ENCODE peak calls at places on chromosomes 6 and 20, in seven cellular contexts. C is AML-193, J is pancreas, Q is NT2/D1, T is anterior cingulate cortex, X is HFFc6, N is endothelial cell. K is an unnamed sample.
A peak's percentile ranks its signal among the peaks of the same experiment; 100 is the strongest.

GRCh38 chr6:146785001-146785585 is 186.3 kb downstream of the ADGB start:
- DNase-seq in C (peak; percentile 83), T (no peak), N (peak; percentile 31), Q (peak; percentile 23), J (no peak), X (peak; percentile 10), K (peak; percentile 59)

GRCh38 chr20:10430000-10430466 is 4.0 kb downstream of the MKKS start:
- DNase-seq in N (no peak), C (no peak), T (no peak), Q (no peak), J (no peak), X (no peak), K (no peak)

GRCh38 chr6:17865243-17865642 is 122.2 kb downstream of the KIF13A start:
- DNase-seq in C (no peak), Q (no peak), J (no peak), T (no peak), X (no peak), N (no peak), K (no peak)

GRCh38 chr20:5522422-5522821 is 205.7 kb upstream of the PROKR2 start:
- DNase-seq in X (no peak), Q (no peak), J (no peak), N (no peak), C (no peak), T (no peak), K (no peak)

GRCh38 chr6:129732542-129732941 is 22.6 kb upstream of the ARHGAP18 start:
- DNase-seq in J (no peak), X (no peak), Q (no peak), T (no peak), C (no peak), N (no peak), K (no peak)

GRCh38 chr6:36927691-36928546 is 26.6 kb upstream of the PI16 start:
- DNase-seq in C (no peak), X (no peak), T (no peak), J (no peak), Q (no peak), N (no peak), K (peak; percentile 21)

GRCh38 chr20:45229264-45230056 is 8.3 kb downstream of the SEMG2 start:
- DNase-seq in J (peak; percentile 58), C (peak; percentile 73), Q (peak; percentile 30), N (peak; percentile 17), X (no peak), T (no peak), K (no peak)

GRCh38 chr6:56448056-56448455 is 194.6 kb downstream of the DST start:
- DNase-seq in T (no peak), Q (no peak), X (no peak), N (no peak), J (no peak), C (no peak), K (no peak)

GRCh38 chr20:33162753-33163152 is 5.2 kb upstream of the BPIFA2 start:
- DNase-seq in C (no peak), T (no peak), X (no peak), J (no peak), N (no peak), Q (no peak), K (no peak)

GRCh38 chr6:129659590-129660345 is 50.2 kb downstream of the ARHGAP18 start:
- DNase-seq in X (no peak), T (no peak), Q (no peak), C (no peak), J (no peak), N (no peak), K (peak; percentile 79)

GRCh38 chr6:139882977-139883728 is 508.7 kb upstream of the CITED2 start:
- DNase-seq in Q (no peak), C (no peak), X (peak; percentile 28), J (no peak), N (no peak), T (no peak), K (peak; percentile 59)

GRCh38 chr20:2418388-2418787 is 37.7 kb downstream of the TGM6 start:
- DNase-seq in X (no peak), C (no peak), Q (no peak), J (no peak), T (no peak), N (no peak), K (no peak)

GRCh38 chr6:20791932-20792331 is 257.7 kb downstream of the CDKAL1 start:
- DNase-seq in N (no peak), J (no peak), T (no peak), C (no peak), X (no peak), Q (no peak), K (no peak)

GRCh38 chr20:17570347-17571152 is 675 bp downstream of the DSTN start:
- DNase-seq in X (peak; percentile 45), N (peak; percentile 56), C (peak; percentile 30), T (no peak), J (peak; percentile 84), Q (peak; percentile 23), K (peak; percentile 67)

GRCh38 chr6:35370799-35371493 is 28.6 kb downstream of the PPARD start:
- DNase-seq in T (no peak), Q (no peak), N (no peak), J (no peak), X (peak; percentile 23), C (peak; percentile 94), K (no peak)

GRCh38 chr20:7161690-7162089 is 394.2 kb downstream of the BMP2 start:
- DNase-seq in T (no peak), X (no peak), N (peak; percentile 7), C (peak; percentile 2), Q (no peak), J (no peak), K (peak; percentile 6)

GRCh38 chr20:8404912-8405635 is 273.0 kb downstream of the PLCB1 start:
- DNase-seq in J (no peak), X (no peak), C (no peak), T (no peak), Q (no peak), N (no peak), K (no peak)

GRCh38 chr6:89122625-89123024 is 4.8 kb upstream of the SRSF12 start:
- DNase-seq in N (no peak), C (peak; percentile 68), X (peak; percentile 28), Q (no peak), J (no peak), T (no peak), K (peak; percentile 47)

GRCh38 chr6:77030929-77031674 is 432.2 kb downstream of the HTR1B start:
- DNase-seq in T (no peak), X (no peak), J (no peak), C (no peak), N (no peak), Q (no peak), K (peak; percentile 50)

GRCh38 chr20:50248104-50248631 is 57.5 kb downstream of the CEBPB start:
- DNase-seq in Q (no peak), N (no peak), C (no peak), T (no peak), J (no peak), X (peak; percentile 39), K (peak; percentile 44)

GRCh38 chr20:8523684-8524083 is 391.6 kb downstream of the PLCB1 start:
- DNase-seq in Q (no peak), C (no peak), N (no peak), X (no peak), J (no peak), T (no peak), K (no peak)

GRCh38 chr20:63398744-63399514 is 37.8 kb upstream of the CHRNA4 start:
- DNase-seq in X (no peak), N (no peak), J (peak; percentile 57), Q (no peak), T (no peak), C (no peak), K (no peak)

GRCh38 chr20:22499475-22500174 is 84.7 kb downstream of the FOXA2 start:
- DNase-seq in Q (no peak), C (no peak), N (no peak), X (no peak), T (no peak), J (no peak), K (no peak)

GRCh38 chr6:57180596-57180995 is 8.5 kb downstream of the BAG2 start:
- DNase-seq in X (no peak), Q (no peak), T (no peak), C (no peak), N (no peak), J (no peak), K (no peak)

GRCh38 chr6:107618672-107619071 is 128.8 kb downstream of the SOBP start:
- DNase-seq in X (no peak), J (no peak), T (no peak), N (no peak), C (no peak), Q (no peak), K (no peak)

GRCh38 chr6:155154158-155154830 is 109.5 kb upstream of the CLDN20 start:
- DNase-seq in X (peak; percentile 94), T (peak; percentile 30), Q (no peak), J (no peak), C (no peak), N (no peak), K (peak; percentile 91)

GRCh38 chr6:17714879-17715860 is 8.4 kb upstream of the NUP153 start:
- DNase-seq in C (peak; percentile 50), T (no peak), Q (peak; percentile 3), N (no peak), J (no peak), X (peak; percentile 91), K (peak; percentile 94)

GRCh38 chr6:87436435-87436834 is 28.7 kb downstream of the CFAP206 start:
- DNase-seq in N (peak; percentile 68), J (no peak), Q (peak; percentile 57), T (no peak), X (peak; percentile 26), C (peak; percentile 62), K (peak; percentile 76)

GRCh38 chr6:150314230-150315188 is 54.3 kb upstream of the IYD start:
- DNase-seq in J (no peak), C (no peak), Q (no peak), N (no peak), T (no peak), X (no peak), K (no peak)

GRCh38 chr6:117265425-117266266 is at the start of gene VGLL2:
- DNase-seq in Q (no peak), N (peak; percentile 61), T (no peak), J (peak; percentile 74), X (no peak), C (no peak), K (peak; percentile 45)

GRCh38 chr20:46735436-46735835 is 26.0 kb downstream of the SLC2A10 start:
- DNase-seq in C (no peak), X (no peak), T (no peak), N (no peak), J (no peak), Q (no peak), K (peak; percentile 16)

GRCh38 chr6:93369586-93370134 is 49.7 kb downstream of the EPHA7 start:
- DNase-seq in T (no peak), C (no peak), J (no peak), N (no peak), X (no peak), Q (no peak), K (no peak)

GRCh38 chr20:57514273-57514751 is 10.6 kb downstream of the CTCFL start:
- DNase-seq in T (peak; percentile 31), Q (peak; percentile 76), X (peak; percentile 39), N (peak; percentile 68), C (peak; percentile 37), J (peak; percentile 52), K (peak; percentile 67)

K was measured in mesenchymal stem cell.